ENCODE peak calls at places on chromosomes 13 and 19, in six cellular contexts. Q is OCI-LY7, Z is GM23248, P is thoracic aorta, K is endothelial cell, L is fibroblast of pulmonary artery. N is an unnamed sample.

GRCh38 chr13:46615888-46616531 is 63.0 kb downstream of the LRCH1 start:
- DNase-seq in Q (no peak), Z (peak), P (no peak), K (no peak), L (peak), N (no peak)

GRCh38 chr13:86087241-86087640 is 288.0 kb upstream of the SLITRK6 start:
- DNase-seq in Q (no peak), Z (no peak), P (no peak), K (no peak), L (no peak), N (no peak)

GRCh38 chr19:22797040-22797439 is 13.1 kb upstream of the ZNF99 start:
- DNase-seq in Q (no peak), Z (no peak), P (no peak), K (no peak), L (no peak), N (no peak)

GRCh38 chr19:18932216-18932841 is 8.7 kb downstream of the HOMER3 start:
- DNase-seq in Q (peak), Z (peak), P (peak), K (peak), L (peak), N (peak)

GRCh38 chr19:5287066-5287465 is 53.5 kb downstream of the PTPRS start:
- DNase-seq in Q (no peak), Z (no peak), P (no peak), K (no peak), L (no peak), N (no peak)

GRCh38 chr19:3743486-3743885 is 18.0 kb downstream of the APBA3 start:
- DNase-seq in Q (peak), Z (peak), P (no peak), K (no peak), L (peak), N (no peak)

GRCh38 chr19:37251308-37252229 is 33.6 kb downstream of the ZNF383 start:
- DNase-seq in Q (no peak), Z (peak), P (peak), K (no peak), L (peak), N (no peak)

GRCh38 chr19:2273356-2274184 is 8.4 kb downstream of the PEAK3 start:
- DNase-seq in Q (peak), Z (peak), P (no peak), K (peak), L (peak), N (peak)

GRCh38 chr13:79486433-79487188 is 5.7 kb downstream of the NDFIP2 start:
- DNase-seq in Q (no peak), Z (no peak), P (no peak), K (no peak), L (no peak), N (no peak)